ENCODE peak calls at places on chromosomes 1 and 21, in five cellular contexts. One of them, this sample, is unnamed.

GRCh38 chr1:184096005-184096404 is 44.5 kb downstream of the TSEN15 start:
- DNase-seq in cardiac fibroblast: no peak
- DNase-seq in Right ventricle myocardium inferior: no peak
- DNase-seq in tibial artery: no peak
- DNase-seq in NCI-H1092: no peak
- DNase-seq in this sample: no peak

GRCh38 chr1:36953061-36953460 is 81.3 kb downstream of the GRIK3 start:
- DNase-seq in cardiac fibroblast: no peak
- DNase-seq in Right ventricle myocardium inferior: peak; percentile 43
- DNase-seq in tibial artery: no peak
- DNase-seq in NCI-H1092: no peak
- DNase-seq in this sample: no peak

GRCh38 chr1:50742523-50742922 is 217.5 kb downstream of the FAF1 start:
- DNase-seq in cardiac fibroblast: peak; percentile 67
- DNase-seq in Right ventricle myocardium inferior: no peak
- DNase-seq in tibial artery: no peak
- DNase-seq in NCI-H1092: no peak
- DNase-seq in this sample: no peak

GRCh38 chr1:203159844-203160243 is 15.8 kb downstream of the MYBPH start:
- DNase-seq in cardiac fibroblast: no peak
- DNase-seq in Right ventricle myocardium inferior: no peak
- DNase-seq in tibial artery: no peak
- DNase-seq in NCI-H1092: no peak
- DNase-seq in this sample: no peak

GRCh38 chr21:46078984-46079356 is 18.9 kb upstream of the COL6A2 start:
- DNase-seq in cardiac fibroblast: no peak
- DNase-seq in Right ventricle myocardium inferior: no peak
- DNase-seq in tibial artery: peak; percentile 81
- DNase-seq in NCI-H1092: no peak
- DNase-seq in this sample: no peak

GRCh38 chr1:70071597-70071996 is 133.8 kb downstream of the LRRC40 start:
- DNase-seq in cardiac fibroblast: peak; percentile 74
- DNase-seq in Right ventricle myocardium inferior: no peak
- DNase-seq in tibial artery: no peak
- DNase-seq in NCI-H1092: peak; percentile 6
- DNase-seq in this sample: no peak

GRCh38 chr1:154478639-154479038 is 23.4 kb upstream of the TDRD10 start:
- DNase-seq in cardiac fibroblast: peak; percentile 49
- DNase-seq in Right ventricle myocardium inferior: no peak
- DNase-seq in tibial artery: no peak
- DNase-seq in NCI-H1092: no peak
- DNase-seq in this sample: no peak

GRCh38 chr1:66302184-66302742 is 231.7 kb upstream of the SGIP1 start:
- DNase-seq in cardiac fibroblast: no peak
- DNase-seq in Right ventricle myocardium inferior: no peak
- DNase-seq in tibial artery: no peak
- DNase-seq in NCI-H1092: no peak
- DNase-seq in this sample: no peak

GRCh38 chr1:32014199-32014936 is 700 bp downstream of the KHDRBS1 start:
- DNase-seq in cardiac fibroblast: peak; percentile 55
- DNase-seq in Right ventricle myocardium inferior: peak; percentile 74
- DNase-seq in tibial artery: peak; percentile 78
- DNase-seq in NCI-H1092: peak; percentile 39
- DNase-seq in this sample: peak; percentile 52

GRCh38 chr1:68228833-68229232 is 3.5 kb downstream of the WLS start:
- DNase-seq in cardiac fibroblast: peak; percentile 56
- DNase-seq in Right ventricle myocardium inferior: no peak
- DNase-seq in tibial artery: no peak
- DNase-seq in NCI-H1092: no peak
- DNase-seq in this sample: no peak

GRCh38 chr1:239731079-239731744 is 344.8 kb downstream of the CHRM3 start:
- DNase-seq in cardiac fibroblast: no peak
- DNase-seq in Right ventricle myocardium inferior: no peak
- DNase-seq in tibial artery: no peak
- DNase-seq in NCI-H1092: no peak
- DNase-seq in this sample: no peak

GRCh38 chr1:21879928-21880618 is 57.0 kb downstream of the HSPG2 start:
- DNase-seq in cardiac fibroblast: no peak
- DNase-seq in Right ventricle myocardium inferior: no peak
- DNase-seq in tibial artery: no peak
- DNase-seq in NCI-H1092: no peak
- DNase-seq in this sample: no peak

GRCh38 chr21:36747815-36748381 is 49.0 kb downstream of the SIM2 start:
- DNase-seq in cardiac fibroblast: peak; percentile 33
- DNase-seq in Right ventricle myocardium inferior: no peak
- DNase-seq in tibial artery: no peak
- DNase-seq in NCI-H1092: peak; percentile 76
- DNase-seq in this sample: peak; percentile 55

GRCh38 chr1:172382406-172382805 is 38.1 kb upstream of the C1orf105 start:
- DNase-seq in cardiac fibroblast: no peak
- DNase-seq in Right ventricle myocardium inferior: no peak
- DNase-seq in tibial artery: no peak
- DNase-seq in NCI-H1092: no peak
- DNase-seq in this sample: no peak

GRCh38 chr1:1337793-1338147 is 6.7 kb downstream of the TAS1R3 start:
- DNase-seq in cardiac fibroblast: no peak
- DNase-seq in Right ventricle myocardium inferior: no peak
- DNase-seq in tibial artery: no peak
- DNase-seq in NCI-H1092: no peak
- DNase-seq in this sample: no peak

GRCh38 chr1:18390953-18391352 is 89.8 kb upstream of the KLHDC7A start:
- DNase-seq in cardiac fibroblast: no peak
- DNase-seq in Right ventricle myocardium inferior: no peak
- DNase-seq in tibial artery: no peak
- DNase-seq in NCI-H1092: no peak
- DNase-seq in this sample: no peak

GRCh38 chr1:106249810-106250209 is 806.7 kb upstream of the PRMT6 start:
- DNase-seq in cardiac fibroblast: no peak
- DNase-seq in Right ventricle myocardium inferior: no peak
- DNase-seq in tibial artery: no peak
- DNase-seq in NCI-H1092: no peak
- DNase-seq in this sample: no peak

GRCh38 chr1:38696371-38696770 is 163.2 kb downstream of the RRAGC start:
- DNase-seq in cardiac fibroblast: no peak
- DNase-seq in Right ventricle myocardium inferior: no peak
- DNase-seq in tibial artery: no peak
- DNase-seq in NCI-H1092: no peak
- DNase-seq in this sample: no peak

GRCh38 chr1:108847464-108847863 is 9.4 kb downstream of the AKNAD1 start:
- DNase-seq in cardiac fibroblast: no peak
- DNase-seq in Right ventricle myocardium inferior: no peak
- DNase-seq in tibial artery: no peak
- DNase-seq in NCI-H1092: peak; percentile 38
- DNase-seq in this sample: no peak

GRCh38 chr1:241612533-241613505 is 27.4 kb downstream of the CHML start:
- DNase-seq in cardiac fibroblast: peak; percentile 95
- DNase-seq in Right ventricle myocardium inferior: no peak
- DNase-seq in tibial artery: no peak
- DNase-seq in NCI-H1092: no peak
- DNase-seq in this sample: peak; percentile 22

GRCh38 chr1:226111865-226112395 is 49.4 kb downstream of the H3-3A start:
- DNase-seq in cardiac fibroblast: no peak
- DNase-seq in Right ventricle myocardium inferior: no peak
- DNase-seq in tibial artery: no peak
- DNase-seq in NCI-H1092: no peak
- DNase-seq in this sample: no peak

GRCh38 chr1:145707183-145707867 is at the start of gene PDZK1:
- DNase-seq in cardiac fibroblast: no peak
- DNase-seq in Right ventricle myocardium inferior: no peak
- DNase-seq in tibial artery: no peak
- DNase-seq in NCI-H1092: no peak
- DNase-seq in this sample: no peak

GRCh38 chr1:241310451-241310850 is 46.6 kb downstream of the RGS7 start:
- DNase-seq in cardiac fibroblast: peak; percentile 87
- DNase-seq in Right ventricle myocardium inferior: no peak
- DNase-seq in tibial artery: no peak
- DNase-seq in NCI-H1092: no peak
- DNase-seq in this sample: no peak

GRCh38 chr1:103788377-103788776 is 38.7 kb downstream of the AMY1C start:
- DNase-seq in cardiac fibroblast: peak; percentile 27
- DNase-seq in Right ventricle myocardium inferior: no peak
- DNase-seq in tibial artery: no peak
- DNase-seq in NCI-H1092: no peak
- DNase-seq in this sample: peak; percentile 1

GRCh38 chr1:12001996-12002493 is 17.3 kb upstream of the MIIP start:
- DNase-seq in cardiac fibroblast: peak; percentile 40
- DNase-seq in Right ventricle myocardium inferior: no peak
- DNase-seq in tibial artery: no peak
- DNase-seq in NCI-H1092: no peak
- DNase-seq in this sample: no peak

GRCh38 chr1:22673486-22674409 is 20.7 kb downstream of the C1QB start:
- DNase-seq in cardiac fibroblast: peak; percentile 77
- DNase-seq in Right ventricle myocardium inferior: no peak
- DNase-seq in tibial artery: no peak
- DNase-seq in NCI-H1092: peak; percentile 38
- DNase-seq in this sample: peak; percentile 20

GRCh38 chr1:89808429-89809117 is 12.3 kb upstream of the LRRC8D start:
- DNase-seq in cardiac fibroblast: peak; percentile 42
- DNase-seq in Right ventricle myocardium inferior: no peak
- DNase-seq in tibial artery: no peak
- DNase-seq in NCI-H1092: no peak
- DNase-seq in this sample: no peak

GRCh38 chr1:62401034-62401433 is 35.8 kb upstream of the USP1 start:
- DNase-seq in cardiac fibroblast: no peak
- DNase-seq in Right ventricle myocardium inferior: no peak
- DNase-seq in tibial artery: no peak
- DNase-seq in NCI-H1092: no peak
- DNase-seq in this sample: no peak

GRCh38 chr1:195799016-195799415 is 809.2 kb downstream of the KCNT2 start:
- DNase-seq in cardiac fibroblast: no peak
- DNase-seq in Right ventricle myocardium inferior: no peak
- DNase-seq in tibial artery: no peak
- DNase-seq in NCI-H1092: no peak
- DNase-seq in this sample: no peak

GRCh38 chr1:228275435-228276342 is 67.8 kb downstream of the OBSCN start:
- DNase-seq in cardiac fibroblast: peak; percentile 76
- DNase-seq in Right ventricle myocardium inferior: peak; percentile 92
- DNase-seq in tibial artery: peak; percentile 93
- DNase-seq in NCI-H1092: peak; percentile 61
- DNase-seq in this sample: peak; percentile 73

GRCh38 chr1:91553196-91553595 is 52.5 kb downstream of the CDC7 start:
- DNase-seq in cardiac fibroblast: peak; percentile 83
- DNase-seq in Right ventricle myocardium inferior: no peak
- DNase-seq in tibial artery: peak; percentile 83
- DNase-seq in NCI-H1092: no peak
- DNase-seq in this sample: peak; percentile 27

GRCh38 chr1:195336718-195337269 is 1271.4 kb downstream of the KCNT2 start:
- DNase-seq in cardiac fibroblast: no peak
- DNase-seq in Right ventricle myocardium inferior: no peak
- DNase-seq in tibial artery: no peak
- DNase-seq in NCI-H1092: no peak
- DNase-seq in this sample: no peak

GRCh38 chr1:223177681-223178080 is 34.6 kb upstream of the TLR5 start:
- DNase-seq in cardiac fibroblast: no peak
- DNase-seq in Right ventricle myocardium inferior: no peak
- DNase-seq in tibial artery: peak; percentile 69
- DNase-seq in NCI-H1092: no peak
- DNase-seq in this sample: peak; percentile 43

GRCh38 chr1:82399093-82399492 is 598.4 kb downstream of the ADGRL2 start:
- DNase-seq in cardiac fibroblast: peak; percentile 49
- DNase-seq in Right ventricle myocardium inferior: no peak
- DNase-seq in tibial artery: no peak
- DNase-seq in NCI-H1092: no peak
- DNase-seq in this sample: no peak

GRCh38 chr1:52892424-52892823 is 29.1 kb downstream of the ECHDC2 start:
- DNase-seq in cardiac fibroblast: no peak
- DNase-seq in Right ventricle myocardium inferior: no peak
- DNase-seq in tibial artery: no peak
- DNase-seq in NCI-H1092: no peak
- DNase-seq in this sample: no peak

GRCh38 chr1:181482001-181482430 is 1.3 kb upstream of the CACNA1E start:
- DNase-seq in cardiac fibroblast: no peak
- DNase-seq in Right ventricle myocardium inferior: peak; percentile 66
- DNase-seq in tibial artery: no peak
- DNase-seq in NCI-H1092: no peak
- DNase-seq in this sample: no peak

GRCh38 chr1:18681423-18681835 is 50.8 kb downstream of the PAX7 start:
- DNase-seq in cardiac fibroblast: peak; percentile 39
- DNase-seq in Right ventricle myocardium inferior: no peak
- DNase-seq in tibial artery: no peak
- DNase-seq in NCI-H1092: peak; percentile 5
- DNase-seq in this sample: no peak

GRCh38 chr1:200665851-200666250 is 3.9 kb downstream of the DDX59 start:
- DNase-seq in cardiac fibroblast: no peak
- DNase-seq in Right ventricle myocardium inferior: no peak
- DNase-seq in tibial artery: no peak
- DNase-seq in NCI-H1092: no peak
- DNase-seq in this sample: no peak

GRCh38 chr1:169584483-169585144 is 1.7 kb downstream of the F5 start:
- DNase-seq in cardiac fibroblast: no peak
- DNase-seq in Right ventricle myocardium inferior: no peak
- DNase-seq in tibial artery: no peak
- DNase-seq in NCI-H1092: no peak
- DNase-seq in this sample: no peak

GRCh38 chr1:29708381-29708780 is 472.1 kb downstream of the PTPRU start:
- DNase-seq in cardiac fibroblast: peak; percentile 37
- DNase-seq in Right ventricle myocardium inferior: no peak
- DNase-seq in tibial artery: no peak
- DNase-seq in NCI-H1092: no peak
- DNase-seq in this sample: no peak

This sample was measured in putamen.